ENCODE peak calls at places on chromosomes 4 and X, in eight cellular contexts. I is ELR, C is NCI-H2081 treated with DMSO at 0.1 percent for 48 hours, E is left ventricle myocardium inferior, R is fibroblast of mammary gland, U is A172, M is COR-L47, O is uterus. A is an unnamed sample.

GRCh38 chr4:2800691-2801596 is 8.1 kb downstream of the SH3BP2 start:
- DNase-seq in I (peak), C (no peak), E (peak), R (peak), U (peak), M (no peak), O (peak), A (no peak)

GRCh38 chr4:70802923-70803605 is 36.6 kb downstream of the GRSF1 start:
- DNase-seq in I (no peak), C (peak), E (no peak), R (no peak), U (no peak), M (peak), O (no peak), A (no peak)

GRCh38 chr4:99536848-99537247 is 26.0 kb downstream of the C4orf17 start:
- DNase-seq in I (no peak), C (no peak), E (no peak), R (no peak), U (no peak), M (peak), O (no peak), A (no peak)

GRCh38 chrX:154026136-154026806 is 6.6 kb upstream of the IRAK1 start:
- DNase-seq in I (no peak), C (no peak), E (no peak), R (peak), U (no peak), M (no peak), O (no peak), A (no peak)

GRCh38 chr4:52915131-52915645 is 53.1 kb downstream of the RASL11B start:
- DNase-seq in I (no peak), C (no peak), E (no peak), R (peak), U (no peak), M (no peak), O (no peak), A (no peak)

GRCh38 chr4:121373841-121374240 is 7.0 kb downstream of the QRFPR start:
- DNase-seq in I (no peak), C (no peak), E (no peak), R (no peak), U (no peak), M (no peak), O (no peak), A (no peak)

GRCh38 chrX:141989134-141989533 is 85.4 kb downstream of the MAGEC1 start:
- DNase-seq in I (no peak), C (no peak), E (no peak), R (no peak), U (peak), M (no peak), O (no peak), A (no peak)

GRCh38 chrX:41621236-41621651 is 67.5 kb upstream of the GPR34 start:
- DNase-seq in I (peak), C (no peak), E (no peak), R (no peak), U (peak), M (no peak), O (no peak), A (no peak)

GRCh38 chr4:65658117-65658516 is 12.2 kb downstream of the EPHA5 start:
- DNase-seq in I (no peak), C (no peak), E (no peak), R (no peak), U (no peak), M (no peak), O (no peak), A (no peak)

A was measured in H54.